ENCODE peak calls at places on chromosomes 2 and 18, in nine cellular contexts. F is neural crest cell; Q is skeletal muscle cell; Z is activated gamma-delta T cell treated with Interleukin-2 at 50 U/mL for 16 hours; R is omental fat pad; Y is nucleus accumbens; S is lower leg skin; V is stromal cell of bone marrow; T is stimulated activated CD4-positive, alpha-beta T cell treated with anti-CD3 and anti-CD28 coated beads, Interleukin-1b, Interleukin-23, amount 100 ng/mL, for 48 hours. D is an unnamed sample.

GRCh38 chr2:62197609-62198236 is 1.8 kb downstream of the B3GNT2 start:
- DNase-seq in F (peak; percentile 14), T (peak; percentile 25), V (no peak), S (no peak), R (no peak), Z (no peak), Y (peak; percentile 6), Q (no peak), D (no peak)

GRCh38 chr2:168211664-168212163 is 35.7 kb downstream of the STK39 start:
- DNase-seq in F (no peak), R (no peak), Z (no peak), V (no peak), T (peak; percentile 75), Q (no peak), S (no peak), Y (no peak), D (no peak)

GRCh38 chr18:29811519-29811918 is 1231.0 kb downstream of the DSC3 start:
- DNase-seq in F (no peak), T (no peak), R (no peak), S (no peak), V (no peak), Z (no peak), Y (no peak), Q (no peak), D (no peak)

GRCh38 chr18:13703899-13704298 is 22.5 kb downstream of the FAM210A start:
- DNase-seq in V (no peak), T (no peak), R (no peak), F (no peak), Z (no peak), Q (no peak), S (no peak), Y (no peak), D (no peak)

GRCh38 chr18:41756141-41756540 is 198.9 kb upstream of the PIK3C3 start:
- DNase-seq in R (no peak), T (no peak), Y (no peak), V (no peak), Q (no peak), F (no peak), S (no peak), Z (no peak), D (no peak)

GRCh38 chr18:76874643-76875389 is 52.5 kb downstream of the ZNF236 start:
- DNase-seq in Z (no peak), T (peak; percentile 37), Y (no peak), F (no peak), S (no peak), V (no peak), R (no peak), Q (no peak), D (no peak)

GRCh38 chr2:9707611-9708010 is 76.8 kb upstream of the YWHAQ start:
- DNase-seq in S (no peak), F (no peak), Y (no peak), Z (no peak), Q (no peak), T (no peak), V (no peak), R (no peak), D (no peak)

GRCh38 chr2:174062934-174063333 is 97.8 kb upstream of the SP3 start:
- DNase-seq in Y (no peak), Z (no peak), Q (no peak), R (no peak), T (no peak), S (no peak), V (no peak), F (no peak), D (no peak)

GRCh38 chr2:17538022-17538843 is 2.3 kb upstream of the VSNL1 start:
- DNase-seq in V (no peak), S (no peak), Y (no peak), Q (no peak), Z (no peak), F (no peak), T (no peak), R (no peak), D (no peak)

GRCh38 chr2:223563462-223563861 is 38.7 kb downstream of the SCG2 start:
- DNase-seq in T (no peak), Q (no peak), Y (no peak), F (no peak), S (no peak), V (peak; percentile 50), Z (no peak), R (no peak), D (peak; percentile 96)

GRCh38 chr18:50527636-50528307 is 32.1 kb upstream of the MAPK4 start:
- DNase-seq in R (no peak), V (no peak), F (no peak), Z (no peak), T (no peak), Y (no peak), Q (no peak), S (no peak), D (peak; percentile 17)

GRCh38 chr2:20631617-20632307 is 19.1 kb downstream of the HS1BP3 start:
- DNase-seq in R (no peak), S (no peak), T (no peak), Q (no peak), F (no peak), Z (no peak), V (no peak), Y (no peak), D (no peak)

GRCh38 chr2:220460257-220460985 is 833.0 kb downstream of the SLC4A3 start:
- DNase-seq in Y (no peak), V (no peak), Q (no peak), F (no peak), R (no peak), S (no peak), Z (no peak), T (no peak), D (no peak)

GRCh38 chr2:219178377-219179175 is 501 bp downstream of the RETREG2 start:
- DNase-seq in Z (peak; percentile 29), V (no peak), Q (no peak), S (peak; percentile 46), F (no peak), Y (no peak), T (peak; percentile 21), R (peak; percentile 46), D (no peak)

GRCh38 chr18:12742453-12742852 is 39.6 kb downstream of the PSMG2 start:
- DNase-seq in Z (no peak), T (no peak), Y (no peak), Q (no peak), S (no peak), V (peak; percentile 26), F (no peak), R (no peak), D (no peak)

GRCh38 chr2:237324446-237325236 is 89.3 kb downstream of the COL6A3 start:
- DNase-seq in Z (no peak), V (no peak), Q (peak; percentile 65), R (no peak), F (no peak), S (no peak), T (no peak), Y (no peak), D (peak; percentile 17)

GRCh38 chr2:240956161-240956934 is 42.1 kb upstream of the SNED1 start:
- DNase-seq in Z (no peak), T (no peak), Y (no peak), Q (no peak), V (no peak), S (no peak), R (no peak), F (no peak), D (no peak)

GRCh38 chr2:75870654-75871137 is 160.0 kb upstream of the GCFC2 start:
- DNase-seq in T (no peak), Z (no peak), S (no peak), Y (no peak), R (no peak), F (no peak), V (no peak), Q (no peak), D (no peak)

GRCh38 chr2:10286216-10287037 is 16.3 kb upstream of the HPCAL1 start:
- DNase-seq in S (no peak), F (no peak), V (no peak), R (no peak), Q (no peak), T (no peak), Y (peak; percentile 15), Z (no peak), D (peak; percentile 77)

GRCh38 chr18:9631814-9632496 is 17.6 kb upstream of the PPP4R1 start:
- DNase-seq in T (no peak), Q (peak; percentile 71), F (no peak), R (no peak), Y (no peak), V (peak; percentile 74), S (no peak), Z (no peak), D (no peak)

GRCh38 chr2:218370410-218371063 is 11.5 kb upstream of the SLC11A1 start:
- DNase-seq in S (no peak), R (no peak), Y (no peak), F (no peak), T (no peak), Q (peak; percentile 49), V (no peak), Z (no peak), D (no peak)

GRCh38 chr2:128496700-128497099 is 178.0 kb upstream of the HS6ST1 start:
- DNase-seq in Z (no peak), F (no peak), V (no peak), T (no peak), Y (no peak), Q (no peak), S (no peak), R (no peak), D (no peak)

GRCh38 chr2:241598487-241598886 is 38.5 kb downstream of the THAP4 start:
- DNase-seq in S (no peak), R (no peak), Y (no peak), F (no peak), Q (no peak), Z (no peak), V (no peak), T (no peak), D (peak; percentile 43)

GRCh38 chr18:58843662-58844035 is 21.0 kb upstream of the ZNF532 start:
- DNase-seq in F (no peak), T (no peak), Z (no peak), S (no peak), V (no peak), R (no peak), Q (no peak), Y (no peak), D (no peak)

GRCh38 chr18:9736942-9737813 is 29.1 kb downstream of the RAB31 start:
- DNase-seq in F (no peak), Z (no peak), Y (no peak), S (no peak), T (no peak), R (no peak), V (no peak), Q (no peak), D (peak; percentile 10)

GRCh38 chr2:231144896-231145295 is 20.1 kb upstream of the HTR2B start:
- DNase-seq in Y (no peak), F (no peak), Q (no peak), V (no peak), S (no peak), R (no peak), T (no peak), Z (no peak), D (no peak)

GRCh38 chr18:69220529-69220928 is 180.2 kb upstream of the DOK6 start:
- DNase-seq in V (no peak), Z (no peak), Y (no peak), S (no peak), Q (no peak), F (no peak), T (no peak), R (no peak), D (no peak)

GRCh38 chr18:45588831-45589558 is 26.3 kb upstream of the SLC14A2 start:
- DNase-seq in Z (no peak), V (peak; percentile 49), R (no peak), S (no peak), T (no peak), Q (peak; percentile 18), Y (no peak), F (no peak), D (no peak)

GRCh38 chr2:76128622-76129021 is 417.9 kb upstream of the GCFC2 start:
- DNase-seq in Q (no peak), F (no peak), T (no peak), V (no peak), R (no peak), S (no peak), Z (no peak), Y (no peak), D (no peak)

GRCh38 chr2:105129722-105130232 is 91.9 kb downstream of the MRPS9 start:
- DNase-seq in R (no peak), Q (no peak), S (no peak), F (no peak), V (no peak), Y (no peak), Z (no peak), T (no peak), D (no peak)

GRCh38 chr2:54770211-54770610 is 46.7 kb downstream of the EML6 start:
- DNase-seq in S (no peak), Q (no peak), F (no peak), V (no peak), Z (no peak), Y (no peak), T (no peak), R (no peak), D (no peak)